ENCODE peak calls at places on chromosome 17, in eight cellular contexts. One of them, this sample, is unnamed.

GRCh38 chr17:74842599-74843351 is 16.9 kb downstream of the GRIN2C start:
- DNase-seq in Daoy: peak
- DNase-seq in NCI-H524: peak
- DNase-seq in SK-N-DZ: peak
- DNase-seq in hypothalamus: peak
- DNase-seq in KG1: no peak
- DNase-seq in frontal cortex: peak
- DNase-seq in stimulated activated CD4-positive, alpha-beta T cell treated with anti-CD3 and anti-CD28 coated beads, Interleukin-1b, Interleukin-23, amount 100 ng/mL, for 24 hours: no peak
- DNase-seq in this sample: peak

GRCh38 chr17:72839086-72839728 is 253.3 kb downstream of the SLC39A11 start:
- DNase-seq in SK-N-DZ: no peak
- DNase-seq in Daoy: no peak
- DNase-seq in frontal cortex: no peak
- DNase-seq in hypothalamus: no peak
- DNase-seq in KG1: no peak
- DNase-seq in NCI-H524: no peak
- DNase-seq in stimulated activated CD4-positive, alpha-beta T cell treated with anti-CD3 and anti-CD28 coated beads, Interleukin-1b, Interleukin-23, amount 100 ng/mL, for 24 hours: no peak
- DNase-seq in this sample: no peak

GRCh38 chr17:43043306-43043705 is 18.3 kb downstream of the RND2 start:
- DNase-seq in hypothalamus: no peak
- DNase-seq in NCI-H524: no peak
- DNase-seq in stimulated activated CD4-positive, alpha-beta T cell treated with anti-CD3 and anti-CD28 coated beads, Interleukin-1b, Interleukin-23, amount 100 ng/mL, for 24 hours: no peak
- DNase-seq in Daoy: no peak
- DNase-seq in KG1: no peak
- DNase-seq in frontal cortex: no peak
- DNase-seq in SK-N-DZ: no peak
- DNase-seq in this sample: no peak

GRCh38 chr17:2778489-2778888 is 17.7 kb upstream of the RAP1GAP2 start:
- DNase-seq in NCI-H524: no peak
- DNase-seq in SK-N-DZ: no peak
- DNase-seq in stimulated activated CD4-positive, alpha-beta T cell treated with anti-CD3 and anti-CD28 coated beads, Interleukin-1b, Interleukin-23, amount 100 ng/mL, for 24 hours: no peak
- DNase-seq in Daoy: no peak
- DNase-seq in frontal cortex: no peak
- DNase-seq in hypothalamus: no peak
- DNase-seq in KG1: no peak
- DNase-seq in this sample: no peak

GRCh38 chr17:56988901-56989572 is 11.1 kb downstream of the SCPEP1 start:
- DNase-seq in SK-N-DZ: no peak
- DNase-seq in KG1: no peak
- DNase-seq in NCI-H524: no peak
- DNase-seq in Daoy: no peak
- DNase-seq in stimulated activated CD4-positive, alpha-beta T cell treated with anti-CD3 and anti-CD28 coated beads, Interleukin-1b, Interleukin-23, amount 100 ng/mL, for 24 hours: no peak
- DNase-seq in hypothalamus: no peak
- DNase-seq in frontal cortex: no peak
- DNase-seq in this sample: no peak

GRCh38 chr17:18919963-18920362 is 32.0 kb upstream of the SLC5A10 start:
- DNase-seq in KG1: no peak
- DNase-seq in stimulated activated CD4-positive, alpha-beta T cell treated with anti-CD3 and anti-CD28 coated beads, Interleukin-1b, Interleukin-23, amount 100 ng/mL, for 24 hours: no peak
- DNase-seq in hypothalamus: no peak
- DNase-seq in frontal cortex: no peak
- DNase-seq in NCI-H524: no peak
- DNase-seq in SK-N-DZ: no peak
- DNase-seq in Daoy: no peak
- DNase-seq in this sample: peak

GRCh38 chr17:71914812-71915211 is 206.0 kb upstream of the SOX9 start:
- DNase-seq in hypothalamus: no peak
- DNase-seq in frontal cortex: no peak
- DNase-seq in KG1: no peak
- DNase-seq in NCI-H524: no peak
- DNase-seq in SK-N-DZ: no peak
- DNase-seq in Daoy: no peak
- DNase-seq in stimulated activated CD4-positive, alpha-beta T cell treated with anti-CD3 and anti-CD28 coated beads, Interleukin-1b, Interleukin-23, amount 100 ng/mL, for 24 hours: no peak
- DNase-seq in this sample: no peak

GRCh38 chr17:80877095-80877828 is 114.4 kb upstream of the CHMP6 start:
- DNase-seq in frontal cortex: no peak
- DNase-seq in KG1: no peak
- DNase-seq in NCI-H524: no peak
- DNase-seq in SK-N-DZ: no peak
- DNase-seq in stimulated activated CD4-positive, alpha-beta T cell treated with anti-CD3 and anti-CD28 coated beads, Interleukin-1b, Interleukin-23, amount 100 ng/mL, for 24 hours: peak
- DNase-seq in hypothalamus: no peak
- DNase-seq in Daoy: no peak
- DNase-seq in this sample: peak

GRCh38 chr17:31715436-31715835 is 143.6 kb downstream of the COPRS start:
- DNase-seq in SK-N-DZ: no peak
- DNase-seq in frontal cortex: no peak
- DNase-seq in hypothalamus: no peak
- DNase-seq in stimulated activated CD4-positive, alpha-beta T cell treated with anti-CD3 and anti-CD28 coated beads, Interleukin-1b, Interleukin-23, amount 100 ng/mL, for 24 hours: no peak
- DNase-seq in NCI-H524: no peak
- DNase-seq in Daoy: no peak
- DNase-seq in KG1: no peak
- DNase-seq in this sample: no peak

GRCh38 chr17:2017274-2017941 is 7.7 kb downstream of the RTN4RL1 start:
- DNase-seq in hypothalamus: no peak
- DNase-seq in NCI-H524: no peak
- DNase-seq in Daoy: no peak
- DNase-seq in stimulated activated CD4-positive, alpha-beta T cell treated with anti-CD3 and anti-CD28 coated beads, Interleukin-1b, Interleukin-23, amount 100 ng/mL, for 24 hours: no peak
- DNase-seq in SK-N-DZ: no peak
- DNase-seq in KG1: no peak
- DNase-seq in frontal cortex: no peak
- DNase-seq in this sample: peak

GRCh38 chr17:38663125-38663751 is 11.5 kb downstream of the EPOP start:
- DNase-seq in SK-N-DZ: peak
- DNase-seq in NCI-H524: peak
- DNase-seq in KG1: no peak
- DNase-seq in frontal cortex: no peak
- DNase-seq in hypothalamus: peak
- DNase-seq in stimulated activated CD4-positive, alpha-beta T cell treated with anti-CD3 and anti-CD28 coated beads, Interleukin-1b, Interleukin-23, amount 100 ng/mL, for 24 hours: no peak
- DNase-seq in Daoy: peak
- DNase-seq in this sample: peak

GRCh38 chr17:66552381-66552780 is 250.0 kb downstream of the PRKCA start:
- DNase-seq in hypothalamus: no peak
- DNase-seq in frontal cortex: no peak
- DNase-seq in SK-N-DZ: no peak
- DNase-seq in stimulated activated CD4-positive, alpha-beta T cell treated with anti-CD3 and anti-CD28 coated beads, Interleukin-1b, Interleukin-23, amount 100 ng/mL, for 24 hours: no peak
- DNase-seq in Daoy: no peak
- DNase-seq in KG1: no peak
- DNase-seq in NCI-H524: no peak
- DNase-seq in this sample: no peak

GRCh38 chr17:40648326-40648968 is 829 bp upstream of the SMARCE1 start:
- DNase-seq in SK-N-DZ: peak
- DNase-seq in frontal cortex: peak
- DNase-seq in KG1: no peak
- DNase-seq in NCI-H524: peak
- DNase-seq in stimulated activated CD4-positive, alpha-beta T cell treated with anti-CD3 and anti-CD28 coated beads, Interleukin-1b, Interleukin-23, amount 100 ng/mL, for 24 hours: no peak
- DNase-seq in Daoy: peak
- DNase-seq in hypothalamus: peak
- DNase-seq in this sample: peak

GRCh38 chr17:77497578-77497934 is 356.8 kb downstream of the SEC14L1 start:
- DNase-seq in Daoy: no peak
- DNase-seq in KG1: no peak
- DNase-seq in hypothalamus: no peak
- DNase-seq in stimulated activated CD4-positive, alpha-beta T cell treated with anti-CD3 and anti-CD28 coated beads, Interleukin-1b, Interleukin-23, amount 100 ng/mL, for 24 hours: no peak
- DNase-seq in frontal cortex: no peak
- DNase-seq in SK-N-DZ: no peak
- DNase-seq in NCI-H524: no peak
- DNase-seq in this sample: peak

GRCh38 chr17:67051155-67051538 is 6.8 kb downstream of the CACNG1 start:
- DNase-seq in frontal cortex: no peak
- DNase-seq in KG1: no peak
- DNase-seq in Daoy: no peak
- DNase-seq in SK-N-DZ: no peak
- DNase-seq in hypothalamus: no peak
- DNase-seq in NCI-H524: no peak
- DNase-seq in stimulated activated CD4-positive, alpha-beta T cell treated with anti-CD3 and anti-CD28 coated beads, Interleukin-1b, Interleukin-23, amount 100 ng/mL, for 24 hours: no peak
- DNase-seq in this sample: no peak

This sample was measured in Peyer's patch.